ENCODE peak calls at places on chromosomes 12 and 14, in nine cellular contexts. I is K562, W is fibroblast of lung, U is PC-3, R is HepG2, B is GM23338, J is hepatocyte, G is endothelial cell of umbilical vein, O is astrocyte. M is an unnamed sample.

GRCh38 chr12:124565071-124565491 is 2.3 kb downstream of the NCOR2 start:
- DNase-seq in U (no peak), J (no peak), O (no peak), I (no peak), B (no peak), R (no peak), W (no peak), G (no peak), M (peak)

GRCh38 chr12:96427269-96427729 is 27.1 kb upstream of the CDK17 start:
- DNase-seq in B (no peak), I (no peak), U (peak), J (peak), R (peak), G (peak), O (peak), W (peak), M (peak)

GRCh38 chr12:25876383-25877045 is 82.0 kb upstream of the RASSF8 start:
- DNase-seq in W (no peak), I (no peak), B (no peak), R (no peak), U (no peak), G (no peak), J (no peak), O (no peak), M (no peak)

GRCh38 chr12:62813031-62813829 is 121.7 kb downstream of the PPM1H start:
- DNase-seq in R (no peak), O (peak), G (peak), B (peak), J (peak), W (peak), I (peak), U (no peak), M (peak)

GRCh38 chr14:59305231-59305630 is 116.8 kb downstream of the DAAM1 start:
- DNase-seq in G (no peak), I (no peak), W (peak), O (peak), B (no peak), U (peak), J (no peak), R (no peak), M (peak)

GRCh38 chr14:39431416-39432178 is 636 bp downstream of the FBXO33 start:
- DNase-seq in U (peak), J (peak), I (peak), B (peak), O (no peak), W (peak), R (peak), G (peak), M (peak)

GRCh38 chr14:65846469-65846868 is 433.9 kb downstream of the FUT8 start:
- DNase-seq in G (no peak), U (no peak), W (no peak), I (no peak), R (no peak), B (peak), J (no peak), O (no peak), M (peak)

GRCh38 chr14:22552001-22552826 is 36.8 kb downstream of the DAD1 start:
- DNase-seq in B (no peak), J (no peak), R (no peak), W (no peak), I (no peak), G (no peak), U (no peak), O (no peak), M (no peak)

GRCh38 chr12:117120787-117121186 is 21.6 kb upstream of the TESC start:
- DNase-seq in B (no peak), I (no peak), G (no peak), W (no peak), O (no peak), J (no peak), R (no peak), U (no peak), M (no peak)

GRCh38 chr12:42705863-42706262 is 116.3 kb upstream of the PRICKLE1 start:
- DNase-seq in I (no peak), R (no peak), J (peak), U (peak), G (peak), O (peak), W (peak), B (no peak), M (peak)

GRCh38 chr14:41817626-41818025 is 210.9 kb downstream of the LRFN5 start:
- DNase-seq in R (no peak), U (no peak), I (no peak), G (no peak), O (peak), W (peak), J (no peak), B (no peak), M (no peak)

DNA sequence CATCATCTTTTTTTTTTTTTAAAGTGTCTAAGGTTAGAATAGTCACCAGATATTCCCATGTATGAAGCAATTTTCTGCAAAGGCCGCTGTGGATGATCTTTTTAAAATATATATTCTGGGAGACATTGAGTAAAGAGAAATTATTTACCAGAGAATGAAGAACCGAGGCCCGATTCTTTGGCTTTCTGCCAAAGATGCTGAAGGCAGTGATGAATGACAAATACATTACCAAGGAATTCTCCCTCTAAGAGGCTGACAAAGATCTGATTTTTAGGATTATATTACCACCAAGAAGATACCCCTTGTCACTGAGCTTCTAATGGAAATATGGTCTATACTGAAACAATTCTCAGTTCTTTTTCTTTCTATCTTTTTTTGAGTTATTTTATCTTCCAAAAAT is 336.8 kb downstream of the NAV3 start:
- DNase-seq in R (no peak), U (peak), B (no peak), O (no peak), G (no peak), I (no peak), J (no peak), W (no peak), M (no peak)
- TF ChIP-seq EZH2 in R (no peak), U (no peak), B (no peak), O (no peak), G (no peak), I (no peak), J (no peak), W (no peak), M (no peak)

GRCh38 chr14:52069617-52070431 is 965 bp upstream of the NID2 start:
- DNase-seq in O (peak), G (no peak), R (no peak), I (no peak), W (peak), B (peak), J (peak), U (no peak), M (no peak)

GRCh38 chr14:52075371-52075770 is 6.5 kb upstream of the NID2 start:
- DNase-seq in I (no peak), G (no peak), R (no peak), O (no peak), U (no peak), W (no peak), B (no peak), J (no peak), M (no peak)

GRCh38 chr14:52073251-52073650 is 4.4 kb upstream of the NID2 start:
- DNase-seq in J (no peak), O (no peak), R (no peak), I (no peak), U (peak), W (no peak), B (no peak), G (no peak), M (peak)

GRCh38 chr14:52071675-52072074 is 2.8 kb upstream of the NID2 start:
- DNase-seq in G (peak), O (peak), R (no peak), I (no peak), B (peak), J (no peak), W (peak), U (peak), M (peak)

GRCh38 chr14:52072266-52072780 is 3.5 kb upstream of the NID2 start:
- DNase-seq in B (no peak), U (no peak), W (no peak), I (no peak), G (no peak), R (no peak), O (no peak), J (no peak), M (no peak)
- H2AFZ ChIP-seq in B (no peak), U (no peak), W (no peak), I (no peak), G (no peak), R (no peak), O (no peak), J (no peak), M (no peak)

DNA sequence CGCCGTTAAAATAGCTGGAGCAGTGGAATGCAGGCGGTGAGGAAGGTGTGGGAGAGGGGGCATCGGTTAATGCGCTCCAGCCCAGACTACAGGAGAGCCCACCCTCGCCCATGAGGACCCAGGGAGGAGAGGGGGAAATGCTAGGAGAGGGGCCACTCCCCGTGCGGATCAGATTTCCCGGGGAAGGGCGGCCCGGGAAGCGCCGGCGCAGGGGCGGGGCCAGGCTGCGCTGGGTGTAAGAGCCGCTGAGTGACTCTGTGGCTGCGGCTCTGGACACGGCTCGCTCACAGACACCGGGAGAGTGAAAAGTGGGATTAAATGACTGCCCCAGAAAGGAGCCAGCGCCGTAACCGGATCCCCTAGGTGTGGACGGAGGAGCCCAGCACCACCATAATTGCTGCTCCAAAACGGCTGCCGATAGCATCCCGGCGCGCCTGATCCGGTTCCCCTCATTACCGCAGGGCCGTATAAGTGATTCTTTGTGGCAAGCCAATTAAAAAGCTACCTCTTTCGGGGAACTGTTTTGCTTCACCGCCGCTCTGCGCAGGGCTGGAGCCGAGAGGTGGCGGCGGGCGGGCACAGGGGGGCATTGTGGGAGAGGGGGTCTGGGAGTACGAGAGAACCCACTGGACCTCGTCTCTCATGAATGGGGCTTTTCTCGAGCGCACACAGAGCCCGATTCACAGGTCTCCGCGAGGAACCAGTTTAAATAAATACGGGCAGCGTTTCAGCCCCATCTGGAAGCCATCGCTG is 2.7 kb downstream of the COL2A1 start:
- DNase-seq in G (peak), O (peak), B (peak), J (peak), R (no peak), U (peak), W (peak), I (peak), M (peak)
- TF ChIP-seq EZH2 in G (no peak), O (no peak), B (peak), J (peak), R (no peak), U (no peak), W (peak), I (no peak), M (no peak)

DNA sequence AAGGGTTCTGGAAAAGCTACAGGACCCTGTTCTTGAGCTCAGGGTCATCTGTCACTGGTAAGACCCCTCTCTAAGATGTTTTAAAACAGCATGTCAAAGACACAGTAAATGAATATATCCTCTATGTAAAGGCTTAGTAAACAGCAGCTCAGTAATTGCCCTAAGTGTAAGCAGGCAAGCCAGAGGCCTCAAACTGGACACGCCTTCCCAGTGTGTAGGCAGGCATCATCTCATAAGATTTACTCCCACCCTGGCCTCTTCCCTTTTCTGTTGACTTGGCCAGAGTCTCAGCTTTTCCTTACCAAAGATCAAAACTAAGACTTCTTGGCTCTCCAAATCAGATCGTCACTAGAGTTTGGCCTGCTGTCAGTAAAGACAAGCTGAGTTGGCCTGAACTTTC is 55.5 kb upstream of the RNU6-8 start:
- DNase-seq in U (no peak), G (no peak), R (no peak), O (no peak), J (peak), W (no peak), I (peak), B (no peak), M (peak)
- H2AFZ ChIP-seq in U (no peak), G (no peak), R (no peak), O (no peak), J (peak), W (no peak), I (peak), B (no peak), M (no peak)

GRCh38 chr12:49537709-49538601 is 875 bp upstream of the KCNH3 start:
- DNase-seq in B (peak), O (no peak), R (no peak), G (no peak), I (peak), W (no peak), U (peak), J (peak), M (peak)
- TF ChIP-seq EZH2 in B (peak), O (peak), R (peak), G (peak), I (no peak), W (peak), U (peak), J (peak), M (peak)

GRCh38 chr14:104986487-104987164 is 1.0 kb downstream of the CLBA1 start:
- DNase-seq in U (no peak), B (no peak), G (no peak), R (no peak), W (no peak), O (no peak), J (no peak), I (no peak), M (no peak)
- H2AFZ ChIP-seq in U (peak), B (no peak), G (no peak), R (no peak), W (no peak), O (no peak), J (no peak), I (no peak), M (no peak)

GRCh38 chr14:61433822-61434221 is 112.4 kb downstream of the PRKCH start:
- DNase-seq in W (no peak), I (no peak), R (no peak), J (no peak), G (no peak), B (no peak), O (no peak), U (no peak), M (no peak)
- TF ChIP-seq EZH2 in W (no peak), I (no peak), R (no peak), J (no peak), G (no peak), B (no peak), O (no peak), U (no peak), M (no peak)

GRCh38 chr14:34331728-34332623 is 130.1 kb downstream of the SPTSSA start:
- DNase-seq in U (peak), W (peak), G (peak), J (peak), O (peak), R (peak), I (peak), B (peak), M (peak)

GRCh38 chr14:34334329-34334728 is 127.7 kb downstream of the SPTSSA start:
- DNase-seq in G (no peak), O (no peak), U (no peak), I (no peak), W (no peak), J (no peak), R (no peak), B (no peak), M (no peak)

GRCh38 chr14:34328178-34328577 is 133.9 kb downstream of the SPTSSA start:
- DNase-seq in R (no peak), B (no peak), O (no peak), W (peak), I (no peak), G (no peak), U (no peak), J (no peak), M (no peak)

GRCh38 chr14:34329281-34329680 is 132.8 kb downstream of the SPTSSA start:
- DNase-seq in G (no peak), R (no peak), B (no peak), W (peak), U (no peak), O (no peak), J (no peak), I (no peak), M (no peak)

DNA sequence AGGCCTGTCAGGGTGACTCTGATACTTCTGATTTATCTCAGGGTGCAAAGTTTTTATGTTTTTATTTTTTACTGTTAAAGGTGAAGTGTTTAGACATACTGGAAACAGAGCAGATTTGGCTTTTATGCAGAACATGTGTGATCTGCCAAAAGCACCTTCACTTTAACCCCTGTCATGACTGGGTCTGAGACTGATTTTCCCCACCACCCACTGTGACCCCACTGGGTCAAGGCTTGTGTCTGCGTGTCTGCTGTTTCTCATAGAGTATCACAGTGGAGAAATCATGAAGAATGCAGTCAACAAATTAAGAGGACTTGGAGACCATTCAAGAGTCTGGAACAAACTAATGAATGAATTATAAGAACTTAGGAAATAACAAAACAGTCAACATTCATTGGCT is 131.2 kb downstream of the SPTSSA start:
- DNase-seq in J (no peak), O (no peak), R (no peak), W (peak), G (no peak), B (no peak), I (no peak), U (no peak), M (no peak)
- H2AFZ ChIP-seq in J (no peak), O (no peak), R (no peak), W (no peak), G (no peak), B (no peak), I (no peak), U (peak), M (no peak)

GRCh38 chr12:19402743-19403400 is 36.4 kb upstream of the AEBP2 start:
- DNase-seq in U (no peak), J (peak), R (peak), W (peak), G (peak), I (no peak), B (no peak), O (peak), M (peak)
- TF ChIP-seq EZH2 in U (no peak), J (no peak), R (no peak), W (no peak), G (no peak), I (no peak), B (no peak), O (no peak), M (no peak)

GRCh38 chr14:76954791-76955190 is 73.7 kb downstream of the IRF2BPL start:
- DNase-seq in O (no peak), U (no peak), J (no peak), W (no peak), B (no peak), R (no peak), I (no peak), G (peak), M (peak)
- H2AFZ ChIP-seq in O (no peak), U (no peak), J (peak), W (peak), B (peak), R (no peak), I (peak), G (peak), M (peak)

M was measured in GM23248.